ENCODE peak calls at places on chromosomes 12 and 14, in six cellular contexts. R is pancreas; K is glutamatergic neuron; N is stimulated activated CD4-positive, alpha-beta T cell treated with anti-CD3 and anti-CD28 coated beads, TNF-alpha, amount 100 ng/mL, for 24 hours; B is stimulated activated CD8-positive, alpha-beta memory T cell treated with anti-CD3 and anti-CD28 coated beads, Interleukin-4, amount 100 ng/mL, for 1 hour; O is M059J. M is an unnamed sample.

GRCh38 chr12:103886398-103886797 is 43.8 kb upstream of the HSP90B1 start:
- DNase-seq in O (no peak), K (no peak), R (no peak), B (no peak), N (no peak), M (no peak)

GRCh38 chr14:50964683-50965390 is 20.6 kb upstream of the PYGL start:
- DNase-seq in R (no peak), K (no peak), N (no peak), O (peak), B (no peak), M (peak)

GRCh38 chr12:81797100-81797499 is 38.0 kb upstream of the PPFIA2 start:
- DNase-seq in B (no peak), N (no peak), R (no peak), K (no peak), O (no peak), M (peak)

GRCh38 chr14:64736271-64737131 is 32.3 kb downstream of the PLEKHG3 start:
- DNase-seq in B (no peak), K (no peak), N (no peak), O (no peak), R (peak), M (no peak)

GRCh38 chr14:91418387-91419043 is 895 bp upstream of the CCDC88C start:
- DNase-seq in R (peak), K (peak), N (peak), B (peak), O (peak), M (peak)

GRCh38 chr14:68140111-68140741 is 320.6 kb downstream of the RAD51B start:
- DNase-seq in O (peak), R (no peak), N (no peak), B (no peak), K (no peak), M (peak)

GRCh38 chr12:9378430-9378835 is 170.2 kb upstream of the PZP start:
- DNase-seq in K (no peak), O (peak), R (no peak), N (no peak), B (no peak), M (peak)

GRCh38 chr12:121770388-121770787 is 23.1 kb downstream of the RHOF start:
- DNase-seq in O (no peak), R (no peak), N (no peak), K (no peak), B (no peak), M (no peak)

GRCh38 chr12:116309343-116309742 is 31.9 kb upstream of the MED13L start:
- DNase-seq in N (no peak), O (no peak), K (no peak), B (no peak), R (no peak), M (no peak)

GRCh38 chr12:4177257-4177656 is 96.3 kb upstream of the CCND2 start:
- DNase-seq in K (no peak), N (no peak), O (no peak), R (no peak), B (no peak), M (no peak)

GRCh38 chr12:124770725-124771124 is 92.9 kb downstream of the SCARB1 start:
- DNase-seq in R (no peak), O (no peak), K (no peak), N (no peak), B (no peak), M (no peak)

GRCh38 chr14:69820991-69821390 is 23.9 kb upstream of the SLC10A1 start:
- DNase-seq in B (no peak), R (no peak), N (no peak), K (no peak), O (no peak), M (no peak)

GRCh38 chr14:69625299-69626131 is 14.1 kb downstream of the SUSD6 start:
- DNase-seq in O (peak), B (no peak), R (no peak), K (no peak), N (peak), M (peak)

GRCh38 chr12:116406529-116406928 is 129.0 kb upstream of the MED13L start:
- DNase-seq in O (peak), B (no peak), R (no peak), K (peak), N (no peak), M (peak)

GRCh38 chr12:3770891-3771290 is 18.0 kb upstream of the CRACR2A start:
- DNase-seq in N (no peak), B (no peak), R (no peak), K (no peak), O (peak), M (peak)

GRCh38 chr12:42982828-42983227 is 393.3 kb upstream of the PRICKLE1 start:
- DNase-seq in B (no peak), O (no peak), N (no peak), R (no peak), K (no peak), M (no peak)

GRCh38 chr12:65632131-65632855 is 192.0 kb upstream of the HMGA2 start:
- DNase-seq in K (no peak), O (no peak), B (no peak), R (no peak), N (no peak), M (peak)

GRCh38 chr14:100132903-100133510 is 26.4 kb downstream of the DEGS2 start:
- DNase-seq in B (no peak), R (no peak), O (no peak), K (no peak), N (no peak), M (no peak)

GRCh38 chr12:64723630-64724029 is 35.6 kb downstream of the GNS start:
- DNase-seq in R (no peak), K (no peak), B (no peak), O (no peak), N (no peak), M (no peak)

GRCh38 chr14:67722293-67722692 is 20.6 kb downstream of the RDH12 start:
- DNase-seq in O (peak), N (no peak), R (no peak), B (no peak), K (no peak), M (peak)

GRCh38 chr14:101595349-101595748 is 34.1 kb downstream of the DIO3 start:
- DNase-seq in B (no peak), O (no peak), N (no peak), R (no peak), K (no peak), M (no peak)

GRCh38 chr14:32318087-32318486 is 11.0 kb upstream of the AKAP6 start:
- DNase-seq in K (no peak), O (no peak), N (no peak), R (no peak), B (no peak), M (no peak)

M was measured in ELR.